ENCODE peak calls at places on chromosomes 12 and 14, in six cellular contexts. Q is neuronal stem cell, B is IMR-90, P is mesendoderm, H is H9, T is H1. C is an unnamed sample.

GRCh38 chr14:59529189-59529588 is 44.9 kb downstream of the JKAMP start:
- DNase-seq in Q (no peak), B (no peak), P (no peak), H (no peak), T (no peak), C (no peak)

GRCh38 chr12:45674181-45674580 is 55.3 kb upstream of the ARID2 start:
- DNase-seq in Q (no peak), B (peak), P (no peak), H (no peak), T (no peak), C (no peak)

GRCh38 chr14:59107819-59108218 is 80.6 kb upstream of the DAAM1 start:
- DNase-seq in Q (no peak), B (no peak), P (no peak), H (no peak), T (no peak), C (no peak)

GRCh38 chr14:68144051-68144681 is 324.6 kb downstream of the RAD51B start:
- DNase-seq in Q (no peak), B (peak), P (no peak), H (no peak), T (no peak), C (no peak)

GRCh38 chr12:114272071-114272470 is 133.9 kb downstream of the TBX5 start:
- DNase-seq in Q (no peak), B (no peak), P (no peak), H (no peak), T (no peak), C (no peak)

GRCh38 chr12:22610148-22610547 is 14.8 kb upstream of the ETNK1 start:
- DNase-seq in Q (no peak), B (no peak), P (no peak), H (no peak), T (no peak), C (no peak)

GRCh38 chr12:10940389-10940788 is 1.3 kb upstream of the TAS2R14 start:
- DNase-seq in Q (no peak), B (peak), P (peak), H (no peak), T (no peak), C (peak)

GRCh38 chr12:20801035-20801434 is 9.5 kb upstream of the SLCO1B3 start:
- DNase-seq in Q (no peak), B (no peak), P (no peak), H (no peak), T (no peak), C (no peak)

GRCh38 chr12:18967814-18968213 is 161.7 kb upstream of the PLEKHA5 start:
- DNase-seq in Q (no peak), B (no peak), P (no peak), H (no peak), T (no peak), C (no peak)

DNA sequence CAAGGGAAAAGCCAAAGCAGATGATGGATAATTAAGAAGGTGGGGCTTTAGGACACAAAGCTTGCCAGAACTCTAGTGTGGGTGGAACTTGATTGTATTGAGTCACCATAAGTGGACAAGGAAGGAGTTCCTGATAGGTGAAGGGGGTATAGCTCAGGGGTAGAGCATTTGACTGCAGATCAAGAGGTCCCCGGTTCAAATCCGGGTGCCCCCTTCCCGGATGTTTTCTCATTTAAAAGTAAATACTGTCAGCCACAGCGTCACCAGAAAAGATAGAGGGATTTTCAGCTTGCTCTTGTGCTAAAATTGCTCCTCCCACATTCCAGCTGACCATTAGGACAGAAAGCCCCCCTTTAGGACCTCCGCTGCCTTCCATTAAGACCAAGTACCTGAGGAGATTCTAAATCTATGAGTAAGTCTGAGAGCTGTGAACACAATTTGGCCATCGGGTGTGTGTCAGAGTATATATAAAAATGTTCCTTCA is 36.6 kb downstream of the DCAF4 start:
- DNase-seq in Q (peak), B (peak), P (peak), H (peak), T (peak), C (peak)
- H2BK15ac ChIP-seq in Q (no peak), B (no peak), P (no peak), H (no peak), T (no peak), C (no peak)

GRCh38 chr12:6824962-6825381 is 3.2 kb upstream of the P3H3 start:
- DNase-seq in Q (no peak), B (peak), P (peak), H (peak), T (no peak), C (peak)
- H3K4me2 ChIP-seq in Q (no peak), B (peak), P (peak), H (peak), T (peak), C (peak)

GRCh38 chr12:109519787-109520186 is 42.4 kb downstream of the UBE3B start:
- DNase-seq in Q (no peak), B (no peak), P (no peak), H (no peak), T (no peak), C (no peak)
- H3K23ac ChIP-seq in Q (no peak), B (peak), P (no peak), H (no peak), T (no peak), C (peak)

DNA sequence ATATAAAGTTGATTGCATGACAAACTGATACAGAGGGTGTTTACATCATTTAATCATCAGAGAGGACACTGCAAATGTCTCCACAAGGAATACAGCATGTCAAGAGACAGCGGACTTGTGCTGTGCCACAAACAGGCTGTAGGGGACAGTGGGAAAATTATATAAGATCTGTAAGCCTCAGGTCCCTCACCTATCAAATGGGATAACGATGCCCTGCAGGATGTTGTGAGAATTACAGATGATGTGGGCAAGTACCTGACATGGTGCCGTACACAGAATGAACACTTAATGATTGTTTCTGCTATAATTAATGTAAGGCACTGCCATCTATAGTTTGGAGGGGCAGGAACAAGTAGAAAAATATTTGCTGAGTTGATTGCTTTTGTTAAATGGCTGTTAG is 81.9 kb upstream of the GTF2A1 start:
- DNase-seq in Q (no peak), B (no peak), P (peak), H (no peak), T (no peak), C (no peak)
- H2BK15ac ChIP-seq in Q (no peak), B (no peak), P (no peak), H (no peak), T (no peak), C (no peak)

DNA sequence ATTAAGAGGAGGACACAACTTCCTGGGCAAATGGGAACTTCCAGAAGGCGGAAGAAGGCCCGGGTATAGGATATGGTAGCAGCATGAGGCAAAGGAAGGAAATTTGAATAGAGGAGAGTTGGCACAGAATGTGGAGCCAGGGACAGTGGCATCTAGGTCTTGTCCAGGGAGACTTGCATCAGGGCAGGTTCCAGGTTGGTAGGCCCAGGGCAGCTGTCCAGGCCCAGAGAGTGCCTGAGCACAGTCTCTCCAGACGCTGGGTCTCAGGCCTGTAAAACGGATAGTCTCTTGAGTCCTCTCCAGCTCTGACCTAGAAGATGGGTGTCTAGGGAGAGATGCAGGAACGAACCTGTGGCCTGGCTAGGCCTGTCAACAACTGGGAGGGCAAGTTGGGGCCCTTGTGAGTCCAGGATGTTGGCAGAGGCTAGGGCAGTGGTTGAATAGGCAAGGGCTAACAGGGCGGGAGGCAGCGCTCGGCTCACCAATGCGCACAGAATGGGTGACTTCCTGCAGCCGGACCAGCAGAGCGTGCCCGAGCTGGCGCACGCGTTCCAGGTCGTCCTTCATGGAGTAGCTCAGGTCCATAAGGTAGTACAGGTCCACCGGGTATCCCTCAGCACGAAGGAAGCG is 9.9 kb downstream of the ITGB7 start:
- DNase-seq in Q (no peak), B (no peak), P (no peak), H (no peak), T (no peak), C (no peak)
- H3K4me2 ChIP-seq in Q (peak), B (no peak), P (no peak), H (no peak), T (peak), C (no peak)

GRCh38 chr12:51339750-51340149 is 6.7 kb downstream of the CELA1 start:
- DNase-seq in Q (no peak), B (no peak), P (no peak), H (no peak), T (no peak), C (no peak)
- H3K23ac ChIP-seq in Q (no peak), B (no peak), P (no peak), H (no peak), T (no peak), C (no peak)

GRCh38 chr12:117192057-117192456 is 1.8 kb upstream of the FBXO21 start:
- DNase-seq in Q (no peak), B (no peak), P (peak), H (peak), T (no peak), C (no peak)
- H2BK15ac ChIP-seq in Q (no peak), B (no peak), P (no peak), H (no peak), T (peak), C (no peak)

GRCh38 chr12:107127482-107128185 is 34.3 kb upstream of the CRY1 start:
- DNase-seq in Q (no peak), B (no peak), P (no peak), H (no peak), T (no peak), C (no peak)
- H3K4me2 ChIP-seq in Q (no peak), B (no peak), P (no peak), H (no peak), T (no peak), C (no peak)